ENCODE peak calls at places on chromosomes 7 and 10, in eight cellular contexts. P is PC-3; V is HCT116; Z is right lobe of liver; A is fibroblast of lung; K is heart right ventricle; O is CD4-positive, alpha-beta T cell; H is HepG2. I is an unnamed sample.

GRCh38 chr7:54299426-54299825 is 242.7 kb upstream of the VSTM2A start:
- DNase-seq in Z (no peak), A (no peak), O (no peak), K (no peak), V (no peak), P (no peak), H (no peak), I (no peak)

GRCh38 chr7:151699147-151699546 is 177.8 kb downstream of the PRKAG2 start:
- DNase-seq in Z (no peak), V (no peak), H (no peak), P (no peak), O (no peak), K (no peak), A (peak), I (peak)

GRCh38 chr7:127706766-127707165 is 54.8 kb downstream of the SND1 start:
- DNase-seq in V (no peak), Z (no peak), O (no peak), P (no peak), H (no peak), A (peak), K (no peak), I (no peak)

GRCh38 chr7:153682628-153683027 is 369.6 kb upstream of the DPP6 start:
- DNase-seq in H (no peak), A (no peak), V (no peak), K (no peak), Z (no peak), O (no peak), P (no peak), I (no peak)

GRCh38 chr10:69895759-69896158 is 94.1 kb downstream of the COL13A1 start:
- DNase-seq in H (no peak), O (no peak), K (no peak), P (no peak), V (no peak), Z (no peak), A (peak), I (peak)

GRCh38 chr10:4498763-4499251 is 327.2 kb upstream of the AKR1E2 start:
- DNase-seq in A (peak), H (no peak), O (no peak), Z (no peak), P (peak), V (no peak), K (no peak), I (peak)

GRCh38 chr7:105339404-105340316 is 49.1 kb downstream of the SRPK2 start:
- DNase-seq in H (no peak), A (no peak), O (no peak), K (peak), Z (peak), P (no peak), V (no peak), I (no peak)

GRCh38 chr7:30852360-30852709 is 59.3 kb upstream of the AQP1 start:
- DNase-seq in P (no peak), A (no peak), Z (no peak), V (no peak), H (no peak), O (no peak), K (no peak), I (no peak)

GRCh38 chr10:130934333-130935035 is 377.0 kb downstream of the TCERG1L start:
- DNase-seq in K (no peak), P (no peak), Z (no peak), O (no peak), V (no peak), A (no peak), H (no peak), I (no peak)

GRCh38 chr7:24981544-24981951 is 1.6 kb upstream of the OSBPL3 start:
- DNase-seq in K (peak), O (no peak), Z (peak), P (peak), H (no peak), A (peak), V (no peak), I (no peak)

GRCh38 chr10:46028584-46029570 is 1.5 kb downstream of the NCOA4 start:
- DNase-seq in V (peak), O (no peak), K (no peak), A (peak), P (peak), Z (peak), H (peak), I (peak)

GRCh38 chr10:102397222-102398171 is 2.0 kb downstream of the NFKB2 start:
- DNase-seq in A (no peak), Z (peak), K (no peak), P (no peak), V (no peak), H (no peak), O (no peak), I (no peak)
- H3K27ac ChIP-seq in A (no peak), Z (no peak), K (no peak), P (no peak), V (peak), H (no peak), O (peak), I (peak)

DNA sequence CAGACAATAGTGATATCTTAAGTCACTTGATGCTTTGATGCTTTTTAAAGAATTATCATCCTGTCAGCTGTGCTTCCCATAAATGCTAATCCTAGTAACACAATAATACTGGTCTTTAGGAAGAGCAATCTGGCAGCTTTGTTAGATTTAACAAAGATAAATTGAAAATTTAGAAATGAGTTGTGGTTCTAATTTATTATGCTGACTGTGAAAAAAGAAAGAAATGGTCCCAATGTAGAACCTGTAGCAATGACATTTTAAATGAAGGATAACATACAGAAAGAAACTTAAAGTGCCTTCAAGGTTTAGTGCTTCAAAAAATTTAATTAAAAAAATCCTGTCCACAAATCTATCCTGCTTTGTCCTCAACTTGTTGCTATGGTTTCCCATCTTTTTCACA is 81.6 kb upstream of the HGF start:
- DNase-seq in H (no peak), A (no peak), Z (no peak), O (no peak), K (no peak), P (no peak), V (no peak), I (no peak)
- TF ChIP-seq CTCF in H (no peak), A (no peak), Z (no peak), O (no peak), K (no peak), P (no peak), V (no peak), I (no peak)

DNA sequence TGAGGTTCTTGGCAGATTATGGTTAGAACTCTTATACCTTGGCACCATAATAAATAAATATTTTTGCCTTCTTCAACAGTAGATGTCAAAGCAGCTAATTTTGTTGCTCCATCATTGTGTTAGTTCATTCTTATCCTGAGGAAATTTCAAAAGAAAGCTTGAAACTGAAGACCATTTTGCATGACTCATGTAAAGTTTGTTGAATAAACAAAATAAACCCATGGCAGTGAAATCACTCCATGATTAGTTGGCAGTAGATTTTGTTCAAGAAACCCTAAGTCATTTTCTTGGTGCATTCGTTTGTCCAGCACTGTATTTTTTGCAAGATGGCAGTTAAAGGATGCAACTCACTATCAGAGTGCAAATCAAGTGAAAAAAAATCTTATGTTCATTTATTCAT is 91.6 kb downstream of the HECW1 start:
- DNase-seq in Z (no peak), K (no peak), A (peak), P (peak), O (no peak), V (no peak), H (no peak), I (peak)
- H3K27ac ChIP-seq in Z (no peak), K (no peak), A (no peak), P (no peak), O (no peak), V (no peak), H (no peak), I (no peak)

DNA sequence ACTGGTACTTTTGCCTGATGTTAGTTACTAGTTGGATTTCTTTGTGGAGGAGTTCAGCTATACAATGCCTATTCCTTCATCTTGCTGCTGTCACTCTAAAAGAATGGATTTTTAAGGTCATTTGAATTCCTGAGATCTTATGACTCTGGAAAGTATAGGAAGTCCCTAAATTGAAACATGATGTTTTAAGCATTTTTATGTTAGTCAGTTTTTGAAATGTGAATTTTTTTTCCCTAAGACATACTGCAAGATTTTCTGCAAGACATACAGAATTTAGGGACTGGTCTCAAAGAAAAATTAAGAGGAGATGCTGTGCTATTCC is 355.8 kb downstream of the SUGCT start:
- DNase-seq in O (no peak), V (no peak), K (no peak), Z (no peak), H (no peak), P (no peak), A (no peak), I (no peak)
- TF ChIP-seq CTCF in O (no peak), V (no peak), K (no peak), Z (no peak), H (no peak), P (no peak), A (no peak), I (no peak)

GRCh38 chr10:61662794-61663259 is at the start of gene CABCOCO1:
- DNase-seq in O (no peak), Z (peak), P (peak), A (peak), V (peak), H (no peak), K (peak), I (no peak)
- H3K27ac ChIP-seq in O (no peak), Z (no peak), P (no peak), A (peak), V (peak), H (no peak), K (peak), I (no peak)

GRCh38 chr10:62252051-62252450 is 16.6 kb downstream of the RTKN2 start:
- DNase-seq in V (no peak), Z (no peak), O (no peak), K (no peak), P (no peak), H (no peak), A (no peak), I (no peak)

GRCh38 chr10:62249974-62250373 is 18.7 kb downstream of the RTKN2 start:
- DNase-seq in K (no peak), O (no peak), A (no peak), P (peak), V (no peak), H (no peak), Z (no peak), I (no peak)

GRCh38 chr10:62244785-62245595 is 23.7 kb downstream of the RTKN2 start:
- DNase-seq in Z (no peak), V (peak), P (peak), H (peak), K (no peak), A (peak), O (peak), I (no peak)

GRCh38 chr10:62250594-62251198 is 17.9 kb downstream of the RTKN2 start:
- DNase-seq in A (no peak), Z (no peak), K (no peak), H (peak), P (peak), V (peak), O (no peak), I (no peak)

DNA sequence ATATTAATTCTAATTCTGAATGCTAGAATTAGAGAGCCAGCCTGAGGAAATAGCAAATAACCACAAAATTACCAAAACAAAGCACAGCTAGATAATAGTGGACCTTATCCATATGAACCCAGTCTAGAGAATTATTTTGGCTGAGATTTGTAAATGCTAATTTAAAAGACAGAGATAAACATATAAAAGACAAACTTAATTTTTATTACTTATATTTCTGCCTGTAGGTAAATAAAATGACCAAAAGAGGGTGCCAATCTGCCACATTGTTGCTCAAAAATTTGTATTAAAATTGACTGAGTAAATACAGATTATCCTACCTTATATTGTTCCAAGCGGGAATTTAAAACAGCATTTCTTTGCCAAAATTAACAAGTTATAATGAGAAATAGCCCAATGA is 20.2 kb downstream of the RTKN2 start:
- DNase-seq in K (no peak), P (peak), Z (no peak), V (no peak), H (no peak), A (peak), O (no peak), I (no peak)
- TF ChIP-seq CTCF in K (no peak), P (peak), Z (peak), V (peak), H (no peak), A (peak), O (no peak), I (peak)

GRCh38 chr7:3095046-3095445 is 51.4 kb upstream of the CARD11 start:
- DNase-seq in V (no peak), A (no peak), Z (no peak), P (no peak), H (no peak), K (no peak), O (peak), I (no peak)
- H3K27ac ChIP-seq in V (no peak), A (no peak), Z (no peak), P (no peak), H (no peak), K (no peak), O (peak), I (no peak)

DNA sequence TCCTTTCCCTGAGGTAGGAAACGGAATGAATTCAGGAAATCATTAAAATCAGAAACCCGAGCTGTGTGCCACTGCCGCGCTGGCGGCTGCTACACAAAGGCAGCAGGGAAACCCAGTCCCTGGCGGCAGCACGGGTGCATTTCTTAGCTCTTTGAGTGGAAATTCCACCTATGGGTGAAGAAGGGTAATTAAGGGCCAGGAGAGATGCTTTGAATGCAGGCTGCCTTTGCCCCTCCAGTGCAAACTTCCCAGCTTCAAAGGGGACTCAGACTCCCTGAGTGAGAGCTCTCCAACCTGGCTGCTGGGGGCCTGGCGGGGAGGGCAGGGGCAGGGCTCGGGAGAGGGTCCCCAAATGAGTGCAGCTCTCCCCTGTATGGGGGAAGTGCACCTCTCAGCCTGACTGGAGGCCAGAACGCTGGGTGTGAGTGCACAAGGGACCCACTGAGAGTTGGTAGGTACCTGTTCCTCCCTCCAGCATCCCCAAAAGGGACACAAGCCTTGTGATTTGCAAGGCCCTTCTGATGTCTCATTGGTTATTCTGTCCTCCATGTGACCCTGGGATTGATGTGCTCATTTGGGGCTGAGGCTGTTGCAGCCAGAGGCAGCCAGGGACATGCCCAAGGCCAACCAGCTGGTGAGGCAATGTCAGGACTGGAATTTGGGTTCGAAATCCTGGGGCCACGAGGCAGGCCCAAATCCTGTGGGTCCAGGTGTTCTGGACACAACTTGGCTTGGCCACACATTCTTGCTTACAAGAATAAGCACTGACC is 16.3 kb upstream of the ZMIZ1 start:
- DNase-seq in K (no peak), A (no peak), H (peak), P (peak), O (no peak), Z (peak), V (no peak), I (no peak)
- TF ChIP-seq CTCF in K (no peak), A (no peak), H (peak), P (peak), O (peak), Z (no peak), V (no peak), I (peak)

GRCh38 chr10:112336556-112337201 is 37.2 kb upstream of the ACSL5 start:
- DNase-seq in O (no peak), V (no peak), Z (no peak), P (peak), K (no peak), A (no peak), H (no peak), I (no peak)
- H3K27ac ChIP-seq in O (no peak), V (peak), Z (no peak), P (no peak), K (no peak), A (no peak), H (no peak), I (no peak)

DNA sequence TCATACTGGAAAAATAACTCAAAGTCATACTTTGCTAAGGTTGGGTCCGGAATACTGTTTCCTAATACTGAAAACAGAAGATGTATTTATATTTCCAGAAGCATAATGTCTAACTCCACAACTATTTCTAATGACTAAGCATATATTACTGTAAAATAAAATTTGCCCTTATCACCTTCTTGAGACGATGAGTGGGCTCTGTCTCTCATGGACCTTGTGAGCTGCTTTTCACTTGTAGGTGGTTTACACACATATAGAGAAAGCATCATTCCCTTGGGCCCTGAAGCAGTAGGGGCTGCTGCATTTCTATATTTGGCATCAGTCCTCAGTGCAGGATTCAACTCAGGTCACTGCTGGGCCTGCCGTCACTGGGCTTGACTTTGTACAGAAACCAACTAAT is 10.7 kb upstream of the FAM13C start:
- DNase-seq in A (peak), V (no peak), K (no peak), Z (no peak), H (no peak), P (no peak), O (no peak), I (no peak)
- TF ChIP-seq CTCF in A (no peak), V (no peak), K (no peak), Z (no peak), H (no peak), P (no peak), O (no peak), I (no peak)